ENCODE peak calls at places on chromosomes 12 and 14, in six cellular contexts. F, T, R, X, G and D are unnamed samples.
A peak's percentile ranks its signal among the peaks of the same experiment; 100 is the strongest.

GRCh38 chr12:1932264-1932777 is 13.9 kb upstream of the CACNA2D4 start:
- DNase-seq in G (no peak), T (no peak), X (peak; percentile 56), F (no peak), R (peak; percentile 63), D (no peak)

GRCh38 chr12:120199595-120200306 is 1.2 kb downstream of the RPLP0 start:
- DNase-seq in R (no peak), T (peak; percentile 36), F (peak; percentile 61), G (peak; percentile 96), X (no peak), D (peak; percentile 20)

GRCh38 chr12:9325513-9325912 is 117.3 kb upstream of the PZP start:
- DNase-seq in G (no peak), F (no peak), X (no peak), R (no peak), T (no peak), D (no peak)

GRCh38 chr12:34033628-34034296 is 11.5 kb downstream of the ALG10 start:
- DNase-seq in R (no peak), T (no peak), X (no peak), F (no peak), G (peak; percentile 35), D (peak; percentile 27)

GRCh38 chr14:94461526-94462218 is 9.1 kb upstream of the SERPINA11 start:
- DNase-seq in G (no peak), T (no peak), R (no peak), F (no peak), X (no peak), D (no peak)

GRCh38 chr12:43805149-43805856 is 814 bp downstream of the TWF1 start:
- DNase-seq in G (no peak), R (no peak), X (no peak), F (no peak), T (no peak), D (no peak)

GRCh38 chr14:36662543-36663403 is 1.1 kb downstream of the PAX9 start:
- DNase-seq in G (no peak), F (no peak), X (no peak), R (no peak), T (no peak), D (no peak)

GRCh38 chr14:19878029-19878642 is 3.2 kb downstream of the OR4K2 start:
- DNase-seq in R (no peak), X (no peak), F (no peak), G (peak; percentile 8), T (no peak), D (no peak)

GRCh38 chr14:38257500-38257899 is 1.6 kb upstream of the CLEC14A start:
- DNase-seq in R (no peak), X (no peak), T (no peak), G (peak; percentile 33), F (no peak), D (no peak)

GRCh38 chr12:130114952-130115351 is 47.3 kb upstream of the FZD10 start:
- DNase-seq in T (no peak), R (no peak), F (no peak), X (no peak), G (no peak), D (no peak)

GRCh38 chr14:21385170-21385904 is 1.5 kb upstream of the SUPT16H start:
- DNase-seq in R (no peak), G (no peak), T (no peak), X (no peak), F (no peak), D (no peak)

GRCh38 chr14:54788701-54789100 is 113.9 kb downstream of the GCH1 start:
- DNase-seq in F (no peak), G (no peak), T (no peak), X (no peak), R (no peak), D (no peak)

GRCh38 chr12:131132118-131132892 is 178.6 kb downstream of the ADGRD1 start:
- DNase-seq in T (peak; percentile 68), F (peak; percentile 78), X (peak; percentile 82), G (peak; percentile 48), R (peak; percentile 42), D (no peak)

GRCh38 chr14:69816216-69816615 is 19.2 kb upstream of the SLC10A1 start:
- DNase-seq in T (no peak), F (no peak), R (no peak), X (no peak), G (no peak), D (no peak)

GRCh38 chr14:101986953-101987352 is 22.6 kb downstream of the DYNC1H1 start:
- DNase-seq in F (no peak), T (no peak), R (no peak), X (no peak), G (no peak), D (no peak)

GRCh38 chr12:73629893-73630872 is 907.5 kb upstream of the ATXN7L3B start:
- DNase-seq in X (no peak), R (no peak), T (no peak), F (no peak), G (no peak), D (no peak)

GRCh38 chr12:75969768-75970167 is 61.8 kb downstream of the PHLDA1 start:
- DNase-seq in R (no peak), F (no peak), T (no peak), X (no peak), G (no peak), D (no peak)

GRCh38 chr14:100524933-100525243 is 62.3 kb downstream of the BEGAIN start:
- DNase-seq in T (no peak), G (no peak), X (peak; percentile 43), F (no peak), R (peak; percentile 42), D (no peak)